ENCODE peak calls at places on chromosome 13, in eight cellular contexts. P is brain microvascular endothelial cell; V is heart left ventricle; C is effector memory CD4-positive, alpha-beta T cell; J is left ventricle myocardium inferior; Y is heart right ventricle; F is transverse colon; G is CD8-positive, alpha-beta memory T cell. R is an unnamed sample.

GRCh38 chr13:73938375-73939070 is 195.7 kb downstream of the KLF12 start:
- DNase-seq in P (peak), V (no peak), C (no peak), J (no peak), Y (no peak), F (no peak), G (no peak), R (no peak)

GRCh38 chr13:114334305-114335053 is 20.2 kb downstream of the CHAMP1 start:
- DNase-seq in P (no peak), V (no peak), C (no peak), J (no peak), Y (no peak), F (no peak), G (no peak), R (no peak)

GRCh38 chr13:30725331-30726085 is 9.8 kb upstream of the ALOX5AP start:
- DNase-seq in P (peak), V (no peak), C (no peak), J (no peak), Y (no peak), F (no peak), G (no peak), R (no peak)

GRCh38 chr13:109160887-109161669 is 531.7 kb downstream of the MYO16 start:
- DNase-seq in P (no peak), V (no peak), C (no peak), J (no peak), Y (no peak), F (no peak), G (no peak), R (no peak)

GRCh38 chr13:111242585-111242984 is 77.9 kb upstream of the TEX29 start:
- DNase-seq in P (no peak), V (no peak), C (no peak), J (no peak), Y (no peak), F (no peak), G (no peak), R (no peak)

GRCh38 chr13:37118002-37118401 is 12.5 kb upstream of the CSNK1A1L start:
- DNase-seq in P (no peak), V (peak), C (no peak), J (peak), Y (peak), F (no peak), G (no peak), R (no peak)

GRCh38 chr13:43300817-43301216 is 277.4 kb downstream of the DNAJC15 start:
- DNase-seq in P (no peak), V (no peak), C (no peak), J (no peak), Y (no peak), F (no peak), G (no peak), R (no peak)

GRCh38 chr13:95607363-95607762 is 37.1 kb downstream of the DZIP1 start:
- DNase-seq in P (peak), V (no peak), C (no peak), J (no peak), Y (no peak), F (no peak), G (no peak), R (no peak)

GRCh38 chr13:80334582-80335260 is 6.2 kb downstream of the SPRY2 start:
- DNase-seq in P (peak), V (no peak), C (no peak), J (no peak), Y (no peak), F (no peak), G (no peak), R (no peak)

GRCh38 chr13:26872444-26873173 is 112.0 kb upstream of the GPR12 start:
- DNase-seq in P (peak), V (peak), C (peak), J (peak), Y (peak), F (peak), G (peak), R (peak)

DNA sequence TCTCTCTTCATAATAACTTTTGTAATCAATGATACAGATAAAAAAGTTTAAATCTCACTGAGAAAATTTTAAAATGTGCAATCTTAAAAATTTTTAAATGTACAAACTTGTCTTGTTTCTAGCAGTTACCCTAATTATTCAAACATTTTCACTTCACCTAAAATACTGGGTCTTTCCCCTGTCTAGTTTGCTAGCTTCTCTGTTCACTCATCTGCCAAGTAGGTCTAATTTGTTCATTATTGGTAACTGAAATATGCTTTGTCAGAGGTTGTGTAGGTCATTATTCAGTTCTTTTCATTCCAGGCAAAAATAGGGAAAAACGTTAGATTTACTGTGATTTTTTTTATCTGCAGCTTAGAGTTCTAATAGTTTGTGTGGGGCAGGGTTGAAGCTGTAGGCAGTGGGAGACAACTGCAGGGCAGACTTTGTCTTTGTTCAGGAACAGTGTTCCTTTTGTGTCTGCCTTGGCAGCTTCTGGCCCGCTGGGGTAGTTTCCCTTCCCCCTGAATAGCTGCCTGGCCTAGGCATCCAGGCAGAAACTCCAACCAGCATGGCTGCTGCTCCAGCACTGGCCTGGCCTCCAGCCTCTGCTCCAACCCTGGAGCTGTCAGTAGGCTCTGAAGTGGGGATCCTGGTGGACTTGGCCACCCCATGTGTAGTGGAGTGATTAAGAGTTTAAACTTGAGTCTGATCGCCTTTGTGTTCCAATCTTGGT is 48.5 kb downstream of the WDFY2 start:
- DNase-seq in P (no peak), V (no peak), C (no peak), J (no peak), Y (no peak), F (no peak), G (no peak), R (no peak)
- H3K4me3 ChIP-seq in P (no peak), V (no peak), C (no peak), J (no peak), Y (no peak), F (no peak), G (no peak), R (no peak)

GRCh38 chr13:24659239-24659638 is 21.0 kb upstream of the ATP12A start:
- DNase-seq in P (no peak), V (no peak), C (no peak), J (no peak), Y (no peak), F (no peak), G (no peak), R (no peak)

GRCh38 chr13:24651718-24652345 is 28.4 kb upstream of the ATP12A start:
- DNase-seq in P (no peak), V (no peak), C (no peak), J (no peak), Y (no peak), F (peak), G (no peak), R (no peak)

GRCh38 chr13:24650157-24650556 is 30.1 kb upstream of the ATP12A start:
- DNase-seq in P (no peak), V (no peak), C (no peak), J (no peak), Y (no peak), F (no peak), G (no peak), R (no peak)

GRCh38 chr13:24652346-24652745 is 27.9 kb upstream of the ATP12A start:
- DNase-seq in P (no peak), V (no peak), C (no peak), J (no peak), Y (no peak), F (no peak), G (no peak), R (no peak)

GRCh38 chr13:24654741-24655140 is 25.5 kb upstream of the ATP12A start:
- DNase-seq in P (peak), V (no peak), C (no peak), J (no peak), Y (no peak), F (no peak), G (no peak), R (no peak)
- H3K4me3 ChIP-seq in P (no peak), V (no peak), C (no peak), J (no peak), Y (no peak), F (no peak), G (no peak), R (no peak)

GRCh38 chr13:79227418-79227817 is 178.6 kb downstream of the RBM26 start:
- DNase-seq in P (no peak), V (no peak), C (no peak), J (no peak), Y (no peak), F (no peak), G (no peak), R (no peak)
- H3K4me3 ChIP-seq in P (no peak), V (no peak), C (no peak), J (no peak), Y (no peak), F (no peak), G (no peak), R (no peak)

DNA sequence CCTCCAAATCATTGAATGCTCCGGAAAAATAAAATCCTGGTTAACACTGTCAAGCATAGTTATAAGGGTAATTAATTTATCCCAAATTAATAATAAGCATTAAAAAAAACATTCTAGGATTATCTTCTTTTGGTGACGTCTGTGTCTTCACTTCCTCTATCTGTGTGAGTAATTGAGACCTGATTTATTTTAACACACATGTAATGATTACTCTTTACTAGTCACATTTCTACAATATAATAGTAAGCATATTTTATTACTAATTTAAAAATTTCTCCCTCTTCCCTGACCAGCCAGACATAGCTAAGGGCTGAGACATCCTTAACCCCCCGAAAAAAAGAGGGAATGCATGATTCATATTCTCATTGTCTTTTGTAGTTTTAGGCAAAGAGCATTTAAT is 2.3 kb downstream of the FNDC3A start:
- DNase-seq in P (peak), V (no peak), C (no peak), J (no peak), Y (no peak), F (no peak), G (no peak), R (no peak)
- H3K4me3 ChIP-seq in P (peak), V (peak), C (peak), J (peak), Y (peak), F (peak), G (no peak), R (no peak)

GRCh38 chr13:41001695-41002094 is 17.4 kb downstream of the ELF1 start:
- DNase-seq in P (no peak), V (no peak), C (no peak), J (no peak), Y (no peak), F (no peak), G (no peak), R (no peak)
- H3K4me3 ChIP-seq in P (no peak), V (no peak), C (no peak), J (no peak), Y (no peak), F (no peak), G (no peak), R (no peak)

GRCh38 chr13:33204130-33204927 is 81.2 kb downstream of the STARD13 start:
- DNase-seq in P (peak), V (peak), C (no peak), J (peak), Y (peak), F (peak), G (no peak), R (no peak)

GRCh38 chr13:33206945-33207615 is 78.5 kb downstream of the STARD13 start:
- DNase-seq in P (no peak), V (no peak), C (no peak), J (no peak), Y (no peak), F (no peak), G (no peak), R (no peak)

GRCh38 chr13:33205804-33206221 is 79.7 kb downstream of the STARD13 start:
- DNase-seq in P (peak), V (peak), C (no peak), J (no peak), Y (no peak), F (no peak), G (no peak), R (peak)

GRCh38 chr13:33206425-33206824 is 79.1 kb downstream of the STARD13 start:
- DNase-seq in P (no peak), V (no peak), C (no peak), J (no peak), Y (no peak), F (no peak), G (no peak), R (peak)

GRCh38 chr13:33205224-33205623 is 80.3 kb downstream of the STARD13 start:
- DNase-seq in P (no peak), V (no peak), C (no peak), J (no peak), Y (no peak), F (no peak), G (no peak), R (no peak)
- H3K4me3 ChIP-seq in P (peak), V (peak), C (no peak), J (peak), Y (peak), F (peak), G (no peak), R (no peak)

DNA sequence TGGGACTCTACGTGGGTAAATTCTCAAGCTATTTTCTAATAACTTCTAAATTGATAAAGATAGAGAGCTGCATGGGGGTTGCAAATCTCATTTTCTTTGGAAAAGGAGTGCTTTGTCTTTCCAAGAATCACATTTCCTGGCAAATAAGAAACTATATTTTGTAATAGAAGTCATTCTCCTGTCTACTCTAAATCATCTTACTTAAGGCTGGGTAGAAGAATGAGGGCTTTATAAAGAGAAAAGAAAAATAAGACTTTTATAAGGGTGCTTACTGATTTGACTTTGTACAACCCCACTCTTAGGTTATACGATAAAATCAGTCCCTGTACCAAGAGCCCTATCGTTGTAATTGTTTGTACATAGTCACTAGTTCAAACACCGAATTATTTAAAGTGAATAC is 14.9 kb downstream of the ITGBL1 start:
- DNase-seq in P (no peak), V (no peak), C (no peak), J (no peak), Y (no peak), F (no peak), G (no peak), R (no peak)
- H3K4me3 ChIP-seq in P (no peak), V (no peak), C (no peak), J (no peak), Y (no peak), F (no peak), G (no peak), R (no peak)

DNA sequence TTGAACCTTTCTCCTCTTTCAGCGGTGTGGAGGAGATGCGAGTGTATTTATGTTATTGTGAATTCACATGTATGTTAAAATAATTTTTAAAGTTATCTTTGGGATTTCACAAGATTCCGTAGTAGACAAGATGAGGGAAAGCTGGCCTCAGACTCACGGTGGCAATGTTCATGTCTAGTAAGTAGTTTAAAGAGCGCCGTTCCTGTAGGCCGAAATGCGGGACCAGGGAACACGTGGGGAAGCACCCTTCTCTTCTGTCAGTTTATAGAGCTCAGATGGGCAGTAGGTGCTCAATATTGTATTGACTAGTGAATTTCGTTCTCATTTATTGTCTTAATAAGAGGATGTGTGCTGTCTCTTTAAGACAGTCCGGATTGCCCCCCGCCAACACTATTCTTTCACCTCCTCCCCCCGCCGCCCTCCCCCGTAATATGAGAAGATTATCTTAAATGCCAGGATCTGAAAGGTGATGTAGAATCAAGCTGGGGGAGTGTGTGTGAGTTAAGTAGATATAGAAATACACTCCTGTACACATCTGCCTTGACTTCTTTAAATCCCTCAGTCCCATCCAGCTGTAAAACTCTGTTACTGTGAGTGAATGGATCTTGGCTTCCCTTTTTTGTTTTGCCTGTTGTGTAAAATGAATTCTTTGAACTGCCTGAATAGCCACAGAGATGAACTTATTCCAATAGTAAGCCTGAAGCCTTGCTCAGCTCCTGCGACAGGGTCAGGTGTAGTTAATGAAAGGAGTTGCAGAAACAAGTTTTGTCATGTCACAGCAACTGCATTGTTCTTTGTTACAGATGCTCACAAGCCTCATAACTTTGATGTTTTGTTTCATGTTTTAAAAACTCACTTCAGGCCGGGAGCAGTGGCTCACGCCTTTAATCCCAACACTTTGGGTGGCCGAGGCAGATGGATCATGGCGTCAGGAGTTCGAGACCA is 1.2 kb downstream of the LAMP1 start:
- DNase-seq in P (no peak), V (no peak), C (no peak), J (no peak), Y (no peak), F (no peak), G (no peak), R (no peak)
- H3K4me3 ChIP-seq in P (peak), V (peak), C (peak), J (peak), Y (peak), F (peak), G (peak), R (peak)

DNA sequence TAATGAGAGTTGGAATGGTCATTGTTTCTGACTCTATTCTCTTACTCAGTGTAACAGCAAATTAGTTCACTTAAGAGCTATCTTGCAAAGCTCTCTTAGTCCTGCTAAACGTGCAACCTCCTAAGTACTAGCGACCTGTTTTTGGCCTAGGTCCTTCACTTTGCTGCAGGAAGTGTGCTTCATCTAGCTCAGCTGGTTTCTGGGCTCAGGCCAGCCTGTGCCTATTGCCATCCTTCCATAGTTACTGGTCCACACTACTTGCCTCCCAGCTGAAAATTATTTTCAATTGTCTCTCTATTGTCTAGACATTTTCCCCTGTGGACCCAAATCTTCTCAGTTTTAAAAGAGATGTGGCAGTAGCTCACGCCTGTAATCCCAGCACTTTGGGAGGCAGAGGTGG is 561.3 kb downstream of the FGF9 start:
- DNase-seq in P (no peak), V (no peak), C (no peak), J (no peak), Y (no peak), F (no peak), G (no peak), R (no peak)
- H3K4me3 ChIP-seq in P (no peak), V (no peak), C (no peak), J (no peak), Y (no peak), F (no peak), G (no peak), R (no peak)

GRCh38 chr13:54356849-54357248 is 1328.2 kb downstream of the OLFM4 start:
- DNase-seq in P (no peak), V (no peak), C (no peak), J (no peak), Y (no peak), F (no peak), G (no peak), R (no peak)

GRCh38 chr13:54356209-54356608 is 1327.6 kb downstream of the OLFM4 start:
- DNase-seq in P (no peak), V (no peak), C (no peak), J (no peak), Y (no peak), F (no peak), G (no peak), R (no peak)

GRCh38 chr13:54361460-54361859 is 1332.8 kb downstream of the OLFM4 start:
- DNase-seq in P (no peak), V (no peak), C (no peak), J (no peak), Y (no peak), F (no peak), G (no peak), R (no peak)

DNA sequence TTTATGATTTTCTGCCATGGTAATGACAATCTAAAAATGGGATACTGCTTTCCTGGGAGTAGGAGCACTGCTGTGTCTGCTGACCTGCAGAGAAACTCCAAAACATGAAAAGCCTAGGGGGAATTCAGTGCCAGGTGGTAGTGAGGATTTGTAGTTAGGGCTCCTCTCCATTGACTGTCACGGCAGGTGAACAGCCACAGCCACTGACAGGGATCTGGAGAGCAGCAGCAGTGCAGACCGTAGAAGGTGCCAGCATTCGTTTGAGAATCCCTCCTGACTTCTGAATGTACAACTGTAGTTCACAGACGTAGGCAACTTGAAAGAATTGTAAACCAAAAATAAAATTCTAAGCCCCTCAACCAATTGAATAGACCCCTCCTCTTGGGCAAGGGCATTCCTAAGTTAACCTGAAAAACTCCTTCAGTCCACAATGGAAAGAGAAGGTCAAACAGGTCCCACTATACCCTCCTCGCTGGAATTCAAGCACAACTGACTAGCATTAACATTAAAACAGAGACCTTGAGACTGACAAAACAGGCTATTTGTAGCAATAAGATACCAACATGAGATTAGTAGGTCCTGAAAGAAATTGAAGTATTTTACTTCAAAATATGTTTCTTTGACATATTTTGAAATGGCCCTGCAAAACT is 1328.8 kb downstream of the OLFM4 start:
- DNase-seq in P (no peak), V (no peak), C (no peak), J (no peak), Y (no peak), F (no peak), G (no peak), R (no peak)
- H3K4me3 ChIP-seq in P (no peak), V (no peak), C (no peak), J (no peak), Y (no peak), F (no peak), G (no peak), R (no peak)

R was measured in Jurkat, Clone E6-1.